ENCODE peak calls at places on chromosomes 13 and 19, in four cellular contexts. One of them, this sample, is unnamed.
A peak's percentile ranks its signal among the peaks of the same experiment; 100 is the strongest.

GRCh38 chr13:67299072-67299635 is 69.0 kb upstream of the PCDH9 start:
- DNase-seq in suprapubic skin: no peak
- DNase-seq in A549: no peak
- DNase-seq in heart left ventricle: no peak
- DNase-seq in this sample: no peak

GRCh38 chr19:12885749-12886706 is 973 bp downstream of the KLF1 start:
- DNase-seq in suprapubic skin: no peak
- DNase-seq in A549: no peak
- DNase-seq in heart left ventricle: no peak
- DNase-seq in this sample: no peak

GRCh38 chr13:28822161-28822560 is 2.0 kb downstream of the MTUS2 start:
- DNase-seq in suprapubic skin: no peak
- DNase-seq in A549: no peak
- DNase-seq in heart left ventricle: no peak
- DNase-seq in this sample: no peak

GRCh38 chr13:77779461-77780272 is 82.2 kb downstream of the SLAIN1 start:
- DNase-seq in suprapubic skin: no peak
- DNase-seq in A549: peak; percentile 1
- DNase-seq in heart left ventricle: no peak
- DNase-seq in this sample: no peak

GRCh38 chr19:38247734-38248268 is 8.4 kb downstream of the PPP1R14A start:
- DNase-seq in suprapubic skin: no peak
- DNase-seq in A549: no peak
- DNase-seq in heart left ventricle: no peak
- DNase-seq in this sample: no peak

GRCh38 chr13:69857188-69857821 is 250.3 kb upstream of the ATXN8OS start:
- DNase-seq in suprapubic skin: no peak
- DNase-seq in A549: peak; percentile 0
- DNase-seq in heart left ventricle: no peak
- DNase-seq in this sample: no peak

GRCh38 chr19:36257512-36257876 is 42.6 kb downstream of the ZNF146 start:
- DNase-seq in suprapubic skin: no peak
- DNase-seq in A549: no peak
- DNase-seq in heart left ventricle: peak; percentile 66
- DNase-seq in this sample: no peak

GRCh38 chr13:21799671-21800070 is 128.8 kb downstream of the FGF9 start:
- DNase-seq in suprapubic skin: no peak
- DNase-seq in A549: no peak
- DNase-seq in heart left ventricle: no peak
- DNase-seq in this sample: no peak

GRCh38 chr19:40613669-40614594 is 12.8 kb downstream of the LTBP4 start:
- DNase-seq in suprapubic skin: peak; percentile 91
- DNase-seq in A549: peak; percentile 72
- DNase-seq in heart left ventricle: peak; percentile 87
- DNase-seq in this sample: peak; percentile 89

GRCh38 chr19:53432088-53432661 is 391 bp downstream of the ZNF761 start:
- DNase-seq in suprapubic skin: peak; percentile 73
- DNase-seq in A549: no peak
- DNase-seq in heart left ventricle: peak; percentile 31
- DNase-seq in this sample: peak; percentile 87
- TF ChIP-seq POLR2A in suprapubic skin: no peak
- TF ChIP-seq POLR2A in A549: no peak
- TF ChIP-seq POLR2A in heart left ventricle: no peak
- TF ChIP-seq POLR2A in this sample: no peak

GRCh38 chr19:11168568-11168967 is 13.0 kb upstream of the SPC24 start:
- DNase-seq in suprapubic skin: no peak
- DNase-seq in A549: peak; percentile 49
- DNase-seq in heart left ventricle: no peak
- DNase-seq in this sample: no peak
- H3K4me3 ChIP-seq in suprapubic skin: no peak overlapping the region
- H3K4me3 ChIP-seq in A549: no peak overlapping the region
- H3K4me3 ChIP-seq in heart left ventricle: no peak overlapping the region
- H3K4me3 ChIP-seq in this sample: no peak overlapping the region

GRCh38 chr13:50919291-50919690 is 9.7 kb downstream of the RNASEH2B start:
- DNase-seq in suprapubic skin: no peak
- DNase-seq in A549: no peak
- DNase-seq in heart left ventricle: no peak
- DNase-seq in this sample: no peak
- TF ChIP-seq POLR2A in suprapubic skin: no peak
- TF ChIP-seq POLR2A in A549: no peak
- TF ChIP-seq POLR2A in heart left ventricle: no peak
- TF ChIP-seq POLR2A in this sample: no peak

DNA sequence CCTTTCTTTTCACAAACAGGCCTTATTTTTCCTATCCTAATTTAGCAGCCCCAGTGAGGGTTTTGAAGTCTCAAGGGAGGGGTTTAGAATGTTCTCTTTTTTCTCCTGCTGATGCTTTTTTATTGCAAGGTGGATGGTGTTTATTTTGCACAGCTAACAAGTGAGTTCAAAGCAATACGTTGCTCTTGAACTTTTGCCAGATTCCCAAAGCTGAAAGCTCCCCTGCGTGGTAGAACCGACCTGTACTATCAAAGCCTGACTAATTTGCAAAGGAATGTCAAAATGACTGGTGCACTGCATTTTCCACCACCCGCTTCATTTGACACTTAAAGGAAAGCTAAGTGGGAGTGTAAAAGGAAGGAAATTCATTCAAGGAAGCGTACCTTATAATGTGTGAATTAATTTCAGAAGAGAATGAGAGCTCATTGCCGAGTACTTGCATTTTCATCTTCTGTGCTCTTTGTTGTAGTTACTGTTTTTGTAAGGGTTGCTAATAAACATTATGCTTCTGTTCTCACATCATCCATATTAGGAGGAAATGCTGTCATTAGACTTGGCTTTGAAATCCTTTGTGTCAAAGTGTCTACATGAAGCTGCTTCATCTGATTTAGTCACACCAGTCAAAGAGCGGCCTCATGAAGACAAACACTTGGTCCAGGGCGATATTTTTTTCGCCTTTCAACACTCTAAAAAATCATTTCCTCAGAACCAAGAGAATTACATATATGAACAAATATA is 105.2 kb downstream of the SPRY2 start:
- DNase-seq in suprapubic skin: no peak
- DNase-seq in A549: no peak
- DNase-seq in heart left ventricle: no peak
- DNase-seq in this sample: no peak
- H3K4me3 ChIP-seq in suprapubic skin: no peak overlapping the region
- H3K4me3 ChIP-seq in A549: no peak overlapping the region
- H3K4me3 ChIP-seq in heart left ventricle: peak overlapping the region; percentile 25
- H3K4me3 ChIP-seq in this sample: no peak overlapping the region

GRCh38 chr19:50356691-50357177 is 8.7 kb downstream of the NAPSA start:
- DNase-seq in suprapubic skin: no peak
- DNase-seq in A549: no peak
- DNase-seq in heart left ventricle: no peak
- DNase-seq in this sample: no peak

GRCh38 chr19:50359432-50359818 is 6.0 kb downstream of the NAPSA start:
- DNase-seq in suprapubic skin: no peak
- DNase-seq in A549: no peak
- DNase-seq in heart left ventricle: no peak
- DNase-seq in this sample: no peak

GRCh38 chr19:50361290-50362029 is 4.0 kb downstream of the NAPSA start:
- DNase-seq in suprapubic skin: no peak
- DNase-seq in A549: no peak
- DNase-seq in heart left ventricle: no peak
- DNase-seq in this sample: no peak

GRCh38 chr19:50358483-50359431 is 6.7 kb downstream of the NAPSA start:
- DNase-seq in suprapubic skin: no peak
- DNase-seq in A549: no peak
- DNase-seq in heart left ventricle: peak; percentile 81
- DNase-seq in this sample: no peak

GRCh38 chr19:50357178-50358100 is 8.0 kb downstream of the NAPSA start:
- DNase-seq in suprapubic skin: peak; percentile 87
- DNase-seq in A549: peak; percentile 68
- DNase-seq in heart left ventricle: peak; percentile 76
- DNase-seq in this sample: peak; percentile 96
- TF ChIP-seq POLR2A in suprapubic skin: no peak
- TF ChIP-seq POLR2A in A549: no peak
- TF ChIP-seq POLR2A in heart left ventricle: no peak
- TF ChIP-seq POLR2A in this sample: no peak

GRCh38 chr19:2055871-2056809 is 5.1 kb upstream of the MKNK2 start:
- DNase-seq in suprapubic skin: peak; percentile 78
- DNase-seq in A549: no peak
- DNase-seq in heart left ventricle: peak; percentile 74
- DNase-seq in this sample: peak; percentile 93
- H3K4me3 ChIP-seq in suprapubic skin: peak overlapping the region; percentile 44
- H3K4me3 ChIP-seq in A549: peak overlapping the region; percentile 48
- H3K4me3 ChIP-seq in heart left ventricle: peak overlapping the region; percentile 40
- H3K4me3 ChIP-seq in this sample: no peak overlapping the region